ENCODE peak calls at places on chromosomes 4 and X, in seven cellular contexts. One of them, this sample, is unnamed.

GRCh38 chr4:19748911-19749473 is 502.7 kb upstream of the SLIT2 start:
- DNase-seq in lower lobe of right lung: no peak
- DNase-seq in cardiac muscle cell: no peak
- DNase-seq in adipocyte: peak; percentile 69
- DNase-seq in T-helper 17 cell: no peak
- DNase-seq in neuronal stem cell: no peak
- DNase-seq in pancreas: no peak
- DNase-seq in this sample: no peak

GRCh38 chr4:113869743-113870375 is 108.3 kb upstream of the CAMK2D start:
- DNase-seq in lower lobe of right lung: no peak
- DNase-seq in T-helper 17 cell: no peak
- DNase-seq in cardiac muscle cell: no peak
- DNase-seq in adipocyte: peak; percentile 13
- DNase-seq in neuronal stem cell: no peak
- DNase-seq in pancreas: no peak
- DNase-seq in this sample: peak; percentile 8

GRCh38 chr4:68927165-68927564 is 24.4 kb downstream of the UGT2A3 start:
- DNase-seq in neuronal stem cell: no peak
- DNase-seq in lower lobe of right lung: no peak
- DNase-seq in cardiac muscle cell: no peak
- DNase-seq in adipocyte: peak; percentile 3
- DNase-seq in T-helper 17 cell: no peak
- DNase-seq in pancreas: no peak
- DNase-seq in this sample: no peak

GRCh38 chr4:16083217-16084191 is at the start of gene PROM1:
- DNase-seq in T-helper 17 cell: no peak
- DNase-seq in pancreas: peak; percentile 29
- DNase-seq in cardiac muscle cell: peak; percentile 61
- DNase-seq in adipocyte: peak; percentile 19
- DNase-seq in neuronal stem cell: peak; percentile 50
- DNase-seq in lower lobe of right lung: peak; percentile 52
- DNase-seq in this sample: no peak

GRCh38 chr4:154367659-154368058 is 123.9 kb downstream of the DCHS2 start:
- DNase-seq in T-helper 17 cell: no peak
- DNase-seq in pancreas: no peak
- DNase-seq in cardiac muscle cell: no peak
- DNase-seq in neuronal stem cell: no peak
- DNase-seq in adipocyte: no peak
- DNase-seq in lower lobe of right lung: no peak
- DNase-seq in this sample: no peak

GRCh38 chr4:76306882-76307669 is 543 bp downstream of the STBD1 start:
- DNase-seq in adipocyte: peak; percentile 85
- DNase-seq in T-helper 17 cell: no peak
- DNase-seq in neuronal stem cell: peak; percentile 48
- DNase-seq in pancreas: peak; percentile 73
- DNase-seq in cardiac muscle cell: peak; percentile 74
- DNase-seq in lower lobe of right lung: peak; percentile 78
- DNase-seq in this sample: no peak

GRCh38 chrX:38206542-38206941 is 14.1 kb downstream of the SRPX start:
- DNase-seq in pancreas: no peak
- DNase-seq in neuronal stem cell: no peak
- DNase-seq in lower lobe of right lung: no peak
- DNase-seq in T-helper 17 cell: no peak
- DNase-seq in adipocyte: no peak
- DNase-seq in cardiac muscle cell: no peak
- DNase-seq in this sample: no peak

GRCh38 chr4:23932935-23933334 is 43.1 kb upstream of the PPARGC1A start:
- DNase-seq in T-helper 17 cell: no peak
- DNase-seq in pancreas: no peak
- DNase-seq in neuronal stem cell: no peak
- DNase-seq in adipocyte: peak; percentile 45
- DNase-seq in lower lobe of right lung: no peak
- DNase-seq in cardiac muscle cell: no peak
- DNase-seq in this sample: no peak

GRCh38 chrX:82230013-82230412 is 1028.1 kb downstream of the SH3BGRL start:
- DNase-seq in pancreas: no peak
- DNase-seq in cardiac muscle cell: no peak
- DNase-seq in adipocyte: no peak
- DNase-seq in T-helper 17 cell: no peak
- DNase-seq in neuronal stem cell: no peak
- DNase-seq in lower lobe of right lung: no peak
- DNase-seq in this sample: no peak
- H3K9me3 ChIP-seq in pancreas: no peaks in the 10 kb centered on the region
- H3K9me3 ChIP-seq in cardiac muscle cell: no peaks in the 10 kb centered on the region
- H3K9me3 ChIP-seq in adipocyte: peaks cover 13% of the 10 kb centered on the region
- H3K9me3 ChIP-seq in T-helper 17 cell: peaks cover 3% of the 10 kb centered on the region
- H3K9me3 ChIP-seq in neuronal stem cell: no peaks in the 10 kb centered on the region
- H3K9me3 ChIP-seq in lower lobe of right lung: no peaks in the 10 kb centered on the region
- H3K9me3 ChIP-seq in this sample: no peaks in the 10 kb centered on the region

GRCh38 chrX:154661200-154661599 is 7.8 kb upstream of the CTAG2 start:
- DNase-seq in pancreas: no peak
- DNase-seq in cardiac muscle cell: no peak
- DNase-seq in adipocyte: no peak
- DNase-seq in neuronal stem cell: no peak
- DNase-seq in lower lobe of right lung: no peak
- DNase-seq in T-helper 17 cell: no peak
- DNase-seq in this sample: no peak

GRCh38 chrX:154658187-154658586 is 4.8 kb upstream of the CTAG2 start:
- DNase-seq in adipocyte: no peak
- DNase-seq in lower lobe of right lung: no peak
- DNase-seq in T-helper 17 cell: no peak
- DNase-seq in pancreas: no peak
- DNase-seq in neuronal stem cell: no peak
- DNase-seq in cardiac muscle cell: no peak
- DNase-seq in this sample: no peak

GRCh38 chrX:154657226-154657805 is 3.9 kb upstream of the CTAG2 start:
- DNase-seq in pancreas: no peak
- DNase-seq in adipocyte: no peak
- DNase-seq in T-helper 17 cell: no peak
- DNase-seq in cardiac muscle cell: no peak
- DNase-seq in lower lobe of right lung: no peak
- DNase-seq in neuronal stem cell: no peak
- DNase-seq in this sample: no peak

GRCh38 chrX:154660506-154660905 is 7.1 kb upstream of the CTAG2 start:
- DNase-seq in T-helper 17 cell: no peak
- DNase-seq in lower lobe of right lung: no peak
- DNase-seq in cardiac muscle cell: no peak
- DNase-seq in neuronal stem cell: no peak
- DNase-seq in pancreas: no peak
- DNase-seq in adipocyte: no peak
- DNase-seq in this sample: no peak

DNA sequence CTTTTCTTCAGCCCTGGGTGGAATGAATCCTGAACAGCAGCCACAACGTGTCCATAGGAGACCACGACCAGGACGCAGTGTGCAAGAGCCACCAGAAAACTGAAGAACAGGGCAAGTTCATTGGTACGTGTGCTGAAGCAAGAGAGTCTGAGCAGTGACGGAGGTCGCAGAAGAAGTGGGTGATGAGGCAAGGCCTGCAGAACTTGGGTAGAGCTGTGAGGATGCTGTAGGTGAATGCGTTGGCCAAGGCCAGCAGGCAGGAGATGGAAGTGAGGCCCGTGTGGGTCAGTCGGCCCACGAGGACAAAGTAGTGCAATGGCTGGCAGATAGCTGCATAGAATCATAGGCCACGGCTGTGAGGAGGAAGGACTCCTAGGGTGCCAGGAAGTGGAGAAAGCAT is 5.6 kb upstream of the CTAG2 start:
- DNase-seq in neuronal stem cell: no peak
- DNase-seq in cardiac muscle cell: no peak
- DNase-seq in adipocyte: no peak
- DNase-seq in T-helper 17 cell: no peak
- DNase-seq in pancreas: no peak
- DNase-seq in lower lobe of right lung: no peak
- DNase-seq in this sample: no peak
- H3K9me3 ChIP-seq in neuronal stem cell: peaks cover 4% of the 10 kb centered on the region
- H3K9me3 ChIP-seq in cardiac muscle cell: no peaks in the 10 kb centered on the region
- H3K9me3 ChIP-seq in adipocyte: peaks cover 12% of the 10 kb centered on the region
- H3K9me3 ChIP-seq in T-helper 17 cell: no peaks in the 10 kb centered on the region
- H3K9me3 ChIP-seq in pancreas: no peaks in the 10 kb centered on the region
- H3K9me3 ChIP-seq in lower lobe of right lung: no peaks in the 10 kb centered on the region
- H3K9me3 ChIP-seq in this sample: no peaks in the 10 kb centered on the region

DNA sequence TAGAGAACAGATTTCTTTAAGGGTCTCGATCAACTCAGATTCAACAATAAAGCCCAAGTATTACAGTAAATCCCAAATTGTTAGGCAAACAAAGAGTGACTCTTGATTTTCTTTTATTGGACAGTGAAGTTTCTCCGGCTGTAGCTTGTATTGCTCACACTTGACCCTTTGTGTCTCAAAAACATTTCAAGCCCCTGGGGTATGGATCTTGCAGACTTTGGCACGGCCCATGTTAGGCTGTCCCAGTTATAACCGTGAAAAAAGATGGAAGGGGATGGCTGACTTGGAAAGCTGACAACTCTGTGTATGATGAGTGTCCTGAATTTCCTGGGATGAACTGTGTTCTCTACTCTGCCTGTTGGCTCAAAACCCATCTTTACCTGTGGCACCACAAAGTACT is 356.1 kb downstream of the SLITRK2 start:
- DNase-seq in cardiac muscle cell: no peak
- DNase-seq in lower lobe of right lung: no peak
- DNase-seq in neuronal stem cell: no peak
- DNase-seq in pancreas: no peak
- DNase-seq in adipocyte: no peak
- DNase-seq in T-helper 17 cell: no peak
- DNase-seq in this sample: no peak
- H3K9me3 ChIP-seq in cardiac muscle cell: no peaks in the 10 kb centered on the region
- H3K9me3 ChIP-seq in lower lobe of right lung: no peaks in the 10 kb centered on the region
- H3K9me3 ChIP-seq in neuronal stem cell: no peaks in the 10 kb centered on the region
- H3K9me3 ChIP-seq in pancreas: no peaks in the 10 kb centered on the region
- H3K9me3 ChIP-seq in adipocyte: peaks cover 4% of the 10 kb centered on the region
- H3K9me3 ChIP-seq in T-helper 17 cell: no peaks in the 10 kb centered on the region
- H3K9me3 ChIP-seq in this sample: no peaks in the 10 kb centered on the region

DNA sequence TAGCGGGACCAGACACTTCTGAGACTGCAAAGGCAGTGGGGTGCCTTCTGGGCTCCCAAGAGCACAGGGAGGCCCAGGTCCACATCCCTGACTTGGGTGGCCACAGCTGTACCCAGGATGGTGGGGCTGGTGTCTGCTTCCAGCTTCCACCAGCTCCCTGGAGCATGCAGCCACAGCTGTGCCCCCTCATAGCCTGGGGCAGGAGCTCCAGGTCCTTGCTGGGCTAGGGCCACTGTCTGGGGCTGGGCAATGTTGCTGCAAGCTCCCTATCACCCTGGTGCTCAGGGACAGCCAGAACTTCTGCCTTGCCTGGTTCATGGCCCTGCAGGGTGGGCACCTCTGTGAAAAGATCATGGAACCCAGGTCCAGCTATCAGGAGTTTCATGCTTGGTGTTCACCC is 673.9 kb downstream of the SH3BGRL start:
- DNase-seq in cardiac muscle cell: no peak
- DNase-seq in lower lobe of right lung: no peak
- DNase-seq in T-helper 17 cell: no peak
- DNase-seq in neuronal stem cell: no peak
- DNase-seq in adipocyte: no peak
- DNase-seq in pancreas: no peak
- DNase-seq in this sample: no peak
- H3K9me3 ChIP-seq in cardiac muscle cell: no peaks in the 10 kb centered on the region
- H3K9me3 ChIP-seq in lower lobe of right lung: no peaks in the 10 kb centered on the region
- H3K9me3 ChIP-seq in T-helper 17 cell: no peaks in the 10 kb centered on the region
- H3K9me3 ChIP-seq in neuronal stem cell: no peaks in the 10 kb centered on the region
- H3K9me3 ChIP-seq in adipocyte: peaks cover 21% of the 10 kb centered on the region
- H3K9me3 ChIP-seq in pancreas: no peaks in the 10 kb centered on the region
- H3K9me3 ChIP-seq in this sample: no peaks in the 10 kb centered on the region

GRCh38 chr4:43471950-43472349 is 579.4 kb downstream of the GRXCR1 start:
- DNase-seq in adipocyte: no peak
- DNase-seq in cardiac muscle cell: no peak
- DNase-seq in lower lobe of right lung: no peak
- DNase-seq in T-helper 17 cell: no peak
- DNase-seq in neuronal stem cell: no peak
- DNase-seq in pancreas: no peak
- DNase-seq in this sample: no peak
- H3K9me3 ChIP-seq in adipocyte: peaks cover 51% of the 10 kb centered on the region
- H3K9me3 ChIP-seq in cardiac muscle cell: no peaks in the 10 kb centered on the region
- H3K9me3 ChIP-seq in lower lobe of right lung: peaks cover 14% of the 10 kb centered on the region
- H3K9me3 ChIP-seq in T-helper 17 cell: peaks cover 2% of the 10 kb centered on the region
- H3K9me3 ChIP-seq in neuronal stem cell: no peaks in the 10 kb centered on the region
- H3K9me3 ChIP-seq in pancreas: no peaks in the 10 kb centered on the region
- H3K9me3 ChIP-seq in this sample: peaks cover 14% of the 10 kb centered on the region